ENCODE peak calls at places on chromosomes 12 and 14, in five cellular contexts. I is tibial artery, N is IMR-90, O is upper lobe of right lung, S is neural crest cell. F is an unnamed sample.

GRCh38 chr12:100576311-100577036 is 3.0 kb downstream of the GAS2L3 start:
- DNase-seq in I (no peak), N (peak), O (no peak), S (no peak), F (no peak)

GRCh38 chr12:27869567-27869966 is 89.5 kb upstream of the MANSC4 start:
- DNase-seq in I (no peak), N (no peak), O (no peak), S (no peak), F (no peak)

GRCh38 chr12:70557583-70558263 is 79.5 kb downstream of the PTPRB start:
- DNase-seq in I (no peak), N (no peak), O (no peak), S (no peak), F (no peak)

GRCh38 chr12:44021471-44021971 is 185.6 kb downstream of the TMEM117 start:
- DNase-seq in I (no peak), N (no peak), O (no peak), S (no peak), F (no peak)

GRCh38 chr12:69044887-69045286 is 111.9 kb upstream of the CPM start:
- DNase-seq in I (no peak), N (no peak), O (no peak), S (no peak), F (no peak)

GRCh38 chr12:109418848-109419474 is 58.1 kb downstream of the KCTD10 start:
- DNase-seq in I (no peak), N (no peak), O (no peak), S (no peak), F (no peak)

GRCh38 chr14:29442720-29443119 is 484.9 kb downstream of the PRKD1 start:
- DNase-seq in I (no peak), N (peak), O (no peak), S (no peak), F (no peak)

GRCh38 chr12:9829990-9830389 is 2.7 kb downstream of the KLRF1 start:
- DNase-seq in I (no peak), N (no peak), O (no peak), S (no peak), F (no peak)

GRCh38 chr12:93825926-93826599 is 148.9 kb downstream of the CRADD start:
- DNase-seq in I (no peak), N (no peak), O (no peak), S (no peak), F (no peak)

GRCh38 chr12:111580119-111580425 is 19.0 kb downstream of the ATXN2 start:
- DNase-seq in I (no peak), N (no peak), O (peak), S (no peak), F (no peak)

GRCh38 chr12:94235894-94236293 is 87.5 kb downstream of the PLXNC1 start:
- DNase-seq in I (no peak), N (no peak), O (no peak), S (no peak), F (no peak)

GRCh38 chr12:89364058-89364457 is 11.8 kb upstream of the DUSP6 start:
- DNase-seq in I (no peak), N (no peak), O (no peak), S (no peak), F (no peak)

GRCh38 chr12:11763760-11764520 is 114.5 kb downstream of the ETV6 start:
- DNase-seq in I (no peak), N (peak), O (no peak), S (no peak), F (no peak)

GRCh38 chr12:94596596-94596995 is 53.8 kb downstream of the TMCC3 start:
- DNase-seq in I (no peak), N (peak), O (no peak), S (no peak), F (no peak)

GRCh38 chr12:24975425-24975824 is 26.5 kb upstream of the BCAT1 start:
- DNase-seq in I (no peak), N (no peak), O (no peak), S (no peak), F (no peak)

GRCh38 chr12:51925400-51926063 is 18.2 kb downstream of the ACVRL1 start:
- DNase-seq in I (no peak), N (no peak), O (no peak), S (no peak), F (no peak)

GRCh38 chr12:12922978-12923377 is 29.0 kb downstream of the GPRC5D start:
- DNase-seq in I (no peak), N (no peak), O (no peak), S (no peak), F (no peak)

GRCh38 chr12:109475993-109476806 is 900 bp downstream of the KCTD10 start:
- DNase-seq in I (no peak), N (no peak), O (no peak), S (no peak), F (no peak)

GRCh38 chr14:32933943-32934890 is 4.5 kb upstream of the NPAS3 start:
- DNase-seq in I (no peak), N (no peak), O (no peak), S (peak), F (peak)

GRCh38 chr12:124053855-124054254 is 80.8 kb downstream of the ZNF664 start:
- DNase-seq in I (no peak), N (peak), O (no peak), S (peak), F (no peak)

GRCh38 chr14:26820101-26820500 is 222.3 kb upstream of the NOVA1 start:
- DNase-seq in I (no peak), N (no peak), O (no peak), S (no peak), F (no peak)

GRCh38 chr14:94334837-94335236 is 11.7 kb upstream of the SERPINA6 start:
- DNase-seq in I (no peak), N (no peak), O (no peak), S (no peak), F (no peak)

GRCh38 chr12:113097716-113098427 is 37.7 kb downstream of the RASAL1 start:
- DNase-seq in I (no peak), N (no peak), O (no peak), S (no peak), F (no peak)

GRCh38 chr12:6925543-6926279 is 2.0 kb upstream of the ATN1 start:
- DNase-seq in I (peak), N (peak), O (peak), S (no peak), F (no peak)

GRCh38 chr12:47882796-47883546 is 21.8 kb downstream of the VDR start:
- DNase-seq in I (no peak), N (no peak), O (peak), S (no peak), F (no peak)

GRCh38 chr14:64704743-64705405 is 650 bp downstream of the PLEKHG3 start:
- DNase-seq in I (peak), N (peak), O (peak), S (peak), F (peak)

GRCh38 chr14:68476212-68476964 is 316.5 kb downstream of the ZFP36L1 start:
- DNase-seq in I (peak), N (peak), O (peak), S (no peak), F (no peak)

GRCh38 chr14:55107766-55108554 is 21.1 kb upstream of the LGALS3 start:
- DNase-seq in I (peak), N (peak), O (peak), S (no peak), F (no peak)

GRCh38 chr12:65808580-65808979 is 15.7 kb upstream of the HMGA2 start:
- DNase-seq in I (no peak), N (no peak), O (no peak), S (no peak), F (no peak)

GRCh38 chr12:85424581-85425348 is 144.7 kb downstream of the ALX1 start:
- DNase-seq in I (no peak), N (peak), O (no peak), S (peak), F (peak)

GRCh38 chr12:29710104-29710503 is 73.6 kb downstream of the TMTC1 start:
- DNase-seq in I (no peak), N (no peak), O (no peak), S (peak), F (no peak)

GRCh38 chr12:71162832-71163711 is 5.3 kb upstream of the TSPAN8 start:
- DNase-seq in I (no peak), N (no peak), O (no peak), S (no peak), F (no peak)

GRCh38 chr14:23514009-23514962 is 37.3 kb downstream of the ZFHX2 start:
- DNase-seq in I (no peak), N (no peak), O (no peak), S (no peak), F (no peak)

GRCh38 chr12:76307083-76307482 is 41.1 kb downstream of the BBS10 start:
- DNase-seq in I (no peak), N (no peak), O (no peak), S (no peak), F (no peak)

GRCh38 chr14:52365071-52365470 is 51.0 kb downstream of the PTGER2 start:
- DNase-seq in I (no peak), N (peak), O (no peak), S (no peak), F (no peak)

GRCh38 chr12:121214855-121215745 is 5.2 kb downstream of the P2RX4 start:
- DNase-seq in I (no peak), N (peak), O (no peak), S (no peak), F (no peak)

GRCh38 chr12:57890191-57891120 is 43.9 kb upstream of the CTDSP2 start:
- DNase-seq in I (no peak), N (peak), O (no peak), S (no peak), F (no peak)
- TF ChIP-seq CTCF in I (no peak), N (no peak), O (no peak), S (no peak), F (no peak)

GRCh38 chr12:107521826-107522355 is 163.7 kb upstream of the PWP1 start:
- DNase-seq in I (no peak), N (no peak), O (no peak), S (no peak), F (no peak)
- TF ChIP-seq CTCF in I (no peak), N (no peak), O (no peak), S (no peak), F (no peak)

GRCh38 chr12:118357327-118358007 is 15.2 kb downstream of the TAOK3 start:
- DNase-seq in I (no peak), N (peak), O (no peak), S (no peak), F (no peak)
- TF ChIP-seq CTCF in I (no peak), N (no peak), O (peak), S (peak), F (no peak)

GRCh38 chr14:98886982-98887381 is 385.0 kb downstream of the BCL11B start:
- DNase-seq in I (no peak), N (no peak), O (no peak), S (no peak), F (no peak)

GRCh38 chr14:98889107-98889835 is 382.7 kb downstream of the BCL11B start:
- DNase-seq in I (no peak), N (no peak), O (no peak), S (no peak), F (no peak)

GRCh38 chr14:98889836-98890185 is 382.2 kb downstream of the BCL11B start:
- DNase-seq in I (no peak), N (no peak), O (no peak), S (no peak), F (no peak)

GRCh38 chr14:98890556-98891340 is 381.2 kb downstream of the BCL11B start:
- DNase-seq in I (peak), N (no peak), O (no peak), S (no peak), F (no peak)

GRCh38 chr14:98888281-98888680 is 383.7 kb downstream of the BCL11B start:
- DNase-seq in I (no peak), N (no peak), O (no peak), S (no peak), F (no peak)
- TF ChIP-seq CTCF in I (no peak), N (no peak), O (no peak), S (no peak), F (no peak)